ENCODE peak calls at places on chromosomes 1 and 21, in nine cellular contexts. L is AG10803, P is colonic mucosa, Q is K562, Y is fibroblast of mammary gland, R is left lung, S is fibroblast of lung, K is vagina, G is HFF-Myc. N is an unnamed sample.

GRCh38 chr1:103220503-103221095 is 112.3 kb upstream of the COL11A1 start:
- DNase-seq in L (peak), P (no peak), Q (no peak), Y (peak), R (no peak), S (peak), K (no peak), G (peak), N (peak)

GRCh38 chr1:200483491-200484143 is 73.8 kb upstream of the ZNF281 start:
- DNase-seq in L (peak), P (no peak), Q (peak), Y (peak), R (no peak), S (peak), K (no peak), G (peak), N (peak)

GRCh38 chr1:4700801-4701200 is 46.4 kb downstream of the AJAP1 start:
- DNase-seq in L (no peak), P (no peak), Q (no peak), Y (no peak), R (peak), S (no peak), K (no peak), G (no peak), N (no peak)

GRCh38 chr1:234486858-234487830 is 8.2 kb upstream of the TARBP1 start:
- DNase-seq in L (peak), P (peak), Q (peak), Y (peak), R (no peak), S (peak), K (no peak), G (peak), N (no peak)

GRCh38 chr1:10726355-10726754 is 70.1 kb downstream of the CASZ1 start:
- DNase-seq in L (no peak), P (no peak), Q (no peak), Y (no peak), R (no peak), S (no peak), K (no peak), G (no peak), N (no peak)

GRCh38 chr1:188027613-188028012 is 1198.9 kb downstream of the PLA2G4A start:
- DNase-seq in L (peak), P (no peak), Q (no peak), Y (peak), R (no peak), S (peak), K (no peak), G (peak), N (peak)

GRCh38 chr1:56396524-56397067 is 182.8 kb downstream of the PLPP3 start:
- DNase-seq in L (no peak), P (no peak), Q (no peak), Y (peak), R (no peak), S (no peak), K (no peak), G (no peak), N (peak)

GRCh38 chr1:109306832-109307362 is at the start of gene MYBPHL:
- DNase-seq in L (no peak), P (no peak), Q (peak), Y (no peak), R (no peak), S (no peak), K (no peak), G (no peak), N (peak)

GRCh38 chr1:10685851-10686403 is 110.5 kb downstream of the CASZ1 start:
- DNase-seq in L (peak), P (no peak), Q (no peak), Y (no peak), R (no peak), S (peak), K (no peak), G (no peak), N (no peak)

GRCh38 chr1:12424150-12424549 is 193.9 kb downstream of the DHRS3 start:
- DNase-seq in L (peak), P (no peak), Q (no peak), Y (peak), R (no peak), S (peak), K (no peak), G (no peak), N (no peak)

GRCh38 chr1:65495137-65495536 is 74.7 kb downstream of the LEPR start:
- DNase-seq in L (peak), P (no peak), Q (no peak), Y (peak), R (no peak), S (no peak), K (no peak), G (no peak), N (no peak)

GRCh38 chr1:180192172-180192571 is 37.5 kb downstream of the QSOX1 start:
- DNase-seq in L (no peak), P (no peak), Q (no peak), Y (no peak), R (no peak), S (no peak), K (no peak), G (no peak), N (no peak)

GRCh38 chr21:35730325-35730724 is 330.0 kb downstream of the SETD4 start:
- DNase-seq in L (no peak), P (no peak), Q (no peak), Y (no peak), R (no peak), S (no peak), K (no peak), G (no peak), N (no peak)

DNA sequence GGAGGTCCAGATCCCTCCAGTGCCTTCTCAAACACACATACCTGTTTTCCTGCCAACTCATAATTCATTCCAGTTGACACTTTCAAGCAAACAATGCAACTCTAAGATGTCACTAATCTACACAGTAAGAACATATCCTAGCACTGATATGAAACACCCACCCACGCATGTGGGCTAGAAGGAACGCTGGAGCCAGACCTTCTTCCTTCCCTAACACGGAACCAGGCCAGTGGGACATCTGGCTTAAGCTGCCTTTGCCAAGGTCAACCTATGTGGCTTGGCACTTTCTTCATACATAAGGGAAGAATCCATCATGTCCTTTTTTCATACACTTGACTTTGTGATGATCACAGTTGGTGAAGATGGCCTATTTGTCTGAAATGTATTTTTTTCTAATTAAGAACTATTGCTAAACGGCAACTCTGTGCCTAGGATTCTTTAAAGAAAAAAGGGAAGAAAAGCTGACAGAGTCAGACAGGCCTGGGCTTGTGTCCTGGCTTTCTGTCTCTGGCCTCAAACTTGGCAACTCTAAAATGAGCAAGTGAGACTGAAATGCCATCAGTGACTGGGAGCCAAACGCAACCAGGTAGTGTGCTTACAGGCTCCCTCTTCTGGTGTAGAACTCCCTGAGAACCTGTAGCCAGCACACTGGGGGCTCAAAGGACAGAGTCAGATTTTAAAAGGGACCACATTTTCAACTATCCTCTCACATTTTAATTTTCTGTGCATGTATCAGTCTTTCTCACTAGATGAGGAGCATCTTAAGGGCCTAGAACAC is 92.6 kb upstream of the BEND5 start:
- DNase-seq in L (peak), P (no peak), Q (no peak), Y (peak), R (no peak), S (peak), K (no peak), G (no peak), N (no peak)
- TF ChIP-seq CTCF in L (peak), P (no peak), Q (no peak), Y (peak), R (no peak), S (no peak), K (no peak), G (no peak), N (peak)

DNA sequence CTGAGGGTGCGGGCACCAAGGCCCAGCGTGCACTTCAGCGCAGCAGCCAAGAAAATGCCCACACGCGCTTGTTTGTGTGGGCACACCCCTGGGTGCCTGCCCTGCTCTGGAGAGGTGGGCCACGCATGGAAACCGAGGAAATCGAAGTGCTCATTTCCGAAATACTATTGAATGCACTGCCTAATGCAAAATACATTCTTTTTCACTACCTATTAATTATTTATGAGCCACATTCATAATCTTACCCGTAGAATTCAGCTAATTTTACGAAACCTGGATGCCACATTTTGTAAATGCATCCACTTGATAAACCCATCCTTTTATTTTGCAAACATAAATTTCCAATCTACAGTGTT is 4.8 kb downstream of the DSCAM start:
- DNase-seq in L (no peak), P (no peak), Q (no peak), Y (no peak), R (no peak), S (no peak), K (no peak), G (no peak), N (no peak)
- H3K4me3 ChIP-seq in L (no peak), P (no peak), Q (no peak), Y (no peak), R (peak), S (no peak), K (no peak), G (no peak), N (no peak)

GRCh38 chr1:59739111-59739510 is 75.6 kb upstream of the HOOK1 start:
- DNase-seq in L (no peak), P (no peak), Q (no peak), Y (no peak), R (no peak), S (no peak), K (no peak), G (no peak), N (no peak)

GRCh38 chr1:59738591-59739015 is 76.1 kb upstream of the HOOK1 start:
- DNase-seq in L (peak), P (no peak), Q (no peak), Y (peak), R (no peak), S (peak), K (no peak), G (peak), N (peak)

GRCh38 chr1:59743324-59744108 is 71.2 kb upstream of the HOOK1 start:
- DNase-seq in L (no peak), P (no peak), Q (peak), Y (no peak), R (no peak), S (no peak), K (no peak), G (no peak), N (no peak)

GRCh38 chr1:59738152-59738551 is 76.6 kb upstream of the HOOK1 start:
- DNase-seq in L (peak), P (no peak), Q (no peak), Y (peak), R (no peak), S (peak), K (no peak), G (peak), N (no peak)

GRCh38 chr1:59742526-59742925 is 72.2 kb upstream of the HOOK1 start:
- DNase-seq in L (no peak), P (no peak), Q (no peak), Y (no peak), R (no peak), S (no peak), K (no peak), G (no peak), N (no peak)
- TF ChIP-seq CTCF in L (no peak), P (no peak), Q (no peak), Y (no peak), R (no peak), S (no peak), K (no peak), G (no peak), N (no peak)

DNA sequence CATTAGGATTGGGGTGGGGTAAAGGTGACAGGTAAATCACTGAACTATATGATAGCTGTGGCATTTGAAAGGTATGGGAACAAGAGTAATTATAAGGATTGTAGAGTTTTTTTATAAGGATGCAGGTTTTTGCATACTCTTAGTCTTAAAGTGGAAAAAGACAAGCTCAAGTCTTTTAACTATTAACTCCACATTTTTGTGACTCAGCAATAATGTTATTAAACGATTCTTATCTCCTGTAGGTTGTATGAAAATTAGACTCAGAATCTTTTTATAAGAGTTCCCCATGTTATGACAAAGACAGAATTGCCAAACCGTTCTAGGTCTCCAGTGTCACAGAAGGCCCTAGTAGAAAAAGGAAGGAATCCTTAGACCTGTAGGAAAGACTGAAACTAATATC is 49.9 kb upstream of the TTLL7 start:
- DNase-seq in L (no peak), P (no peak), Q (no peak), Y (no peak), R (no peak), S (no peak), K (no peak), G (no peak), N (no peak)
- H3K4me3 ChIP-seq in L (no peak), P (no peak), Q (no peak), Y (no peak), R (no peak), S (no peak), K (no peak), G (no peak), N (no peak)

GRCh38 chr1:183470961-183471747 is 1.1 kb upstream of the SMG7 start:
- DNase-seq in L (peak), P (peak), Q (peak), Y (peak), R (peak), S (peak), K (no peak), G (peak), N (peak)
- TF ChIP-seq CTCF in L (no peak), P (no peak), Q (peak), Y (no peak), R (peak), S (no peak), K (no peak), G (no peak), N (peak)

GRCh38 chr1:61338899-61339298 is 256.5 kb downstream of the NFIA start:
- DNase-seq in L (no peak), P (no peak), Q (no peak), Y (no peak), R (no peak), S (no peak), K (no peak), G (no peak), N (no peak)
- H3K4me3 ChIP-seq in L (peak), P (no peak), Q (no peak), Y (no peak), R (no peak), S (peak), K (no peak), G (no peak), N (no peak)

GRCh38 chr1:90434460-90434859 is 282.6 kb downstream of the BARHL2 start:
- DNase-seq in L (no peak), P (no peak), Q (peak), Y (no peak), R (no peak), S (no peak), K (no peak), G (no peak), N (no peak)
- TF ChIP-seq CTCF in L (no peak), P (no peak), Q (peak), Y (no peak), R (no peak), S (peak), K (no peak), G (no peak), N (peak)